ENCODE peak calls at places on chromosome 22, in nine cellular contexts. X is suprapubic skin, M is GM12892, C is adrenal gland, G is Peyer's patch, D is prostate gland, V is HCT116, Q is GM12891, K is A549. E is an unnamed sample.

GRCh38 chr22:24450600-24450999 is 23.2 kb downstream of the ADORA2A start:
- DNase-seq in Q (no peak), M (no peak), D (no peak), K (no peak), C (no peak), X (peak), V (no peak), G (no peak), E (no peak)

GRCh38 chr22:28674121-28674563 is 5.5 kb downstream of the TTC28 start:
- DNase-seq in D (no peak), Q (peak), M (peak), X (no peak), V (no peak), C (no peak), K (no peak), G (peak), E (no peak)

GRCh38 chr22:29208879-29209623 is 3.4 kb downstream of the EMID1 start:
- DNase-seq in G (peak), Q (no peak), D (no peak), X (no peak), M (no peak), V (no peak), C (no peak), K (no peak), E (peak)

GRCh38 chr22:44181033-44181911 is 547 bp downstream of the PARVG start:
- DNase-seq in X (no peak), K (no peak), G (peak), D (no peak), V (no peak), Q (peak), M (no peak), C (peak), E (peak)

GRCh38 chr22:31944700-31945477 is 554 bp downstream of the YWHAH start:
- DNase-seq in Q (peak), K (no peak), M (peak), V (no peak), X (peak), G (peak), C (peak), D (peak), E (peak)

GRCh38 chr22:30733081-30733680 is 38.5 kb downstream of the OSBP2 start:
- DNase-seq in D (no peak), C (no peak), X (peak), V (no peak), Q (no peak), K (no peak), G (no peak), M (no peak), E (no peak)

GRCh38 chr22:24518774-24519485 is 23.8 kb downstream of the UPB1 start:
- DNase-seq in C (no peak), D (no peak), Q (no peak), K (no peak), M (no peak), X (no peak), G (no peak), V (no peak), E (no peak)

GRCh38 chr22:32533265-32534068 is 58.9 kb downstream of the FBXO7 start:
- DNase-seq in D (no peak), M (no peak), G (no peak), V (no peak), X (no peak), C (no peak), Q (no peak), K (no peak), E (no peak)

GRCh38 chr22:49405590-49405989 is 422.1 kb downstream of the BRD1 start:
- DNase-seq in G (no peak), K (no peak), X (peak), V (no peak), M (no peak), Q (no peak), D (no peak), C (no peak), E (no peak)

GRCh38 chr22:43796567-43796966 is 15.5 kb downstream of the EFCAB6 start:
- DNase-seq in C (no peak), Q (no peak), V (peak), K (peak), D (no peak), X (no peak), G (no peak), M (no peak), E (no peak)

GRCh38 chr22:22463855-22464540 is 44.5 kb downstream of the ZNF280B start:
- DNase-seq in G (peak), V (peak), D (peak), C (peak), X (no peak), K (peak), M (no peak), Q (peak), E (no peak)

GRCh38 chr22:43185860-43186261 is 1.1 kb downstream of the TTLL12 start:
- DNase-seq in V (peak), X (no peak), D (peak), Q (no peak), K (no peak), M (no peak), G (peak), C (peak), E (no peak)

GRCh38 chr22:17477401-17477833 is 85.9 kb upstream of the SLC25A18 start:
- DNase-seq in D (no peak), K (no peak), Q (no peak), M (no peak), V (no peak), X (no peak), C (peak), G (no peak), E (no peak)

GRCh38 chr22:29580200-29580810 is 608 bp downstream of the NIPSNAP1 start:
- DNase-seq in K (no peak), V (no peak), M (peak), X (no peak), C (no peak), Q (peak), G (no peak), D (no peak), E (peak)

GRCh38 chr22:50089231-50090140 is at the start of gene MOV10L1:
- DNase-seq in Q (no peak), C (no peak), G (no peak), K (no peak), V (no peak), M (no peak), X (no peak), D (no peak), E (peak)

GRCh38 chr22:44580176-44580575 is 82.1 kb upstream of the RTL6 start:
- DNase-seq in V (no peak), K (no peak), G (peak), M (no peak), X (no peak), Q (no peak), C (peak), D (no peak), E (peak)

GRCh38 chr22:30705710-30706651 is 11.3 kb downstream of the OSBP2 start:
- DNase-seq in G (no peak), Q (no peak), C (peak), V (peak), D (no peak), X (no peak), K (no peak), M (no peak), E (peak)

GRCh38 chr22:50314081-50314454 is 6.6 kb upstream of the PLXNB2 start:
- DNase-seq in V (no peak), K (no peak), Q (no peak), C (no peak), D (no peak), G (no peak), X (no peak), M (peak), E (no peak)

GRCh38 chr22:44473580-44473979 is 24.5 kb downstream of the RTL6 start:
- DNase-seq in C (peak), D (no peak), M (no peak), K (no peak), X (no peak), V (no peak), Q (no peak), G (no peak), E (peak)

GRCh38 chr22:27512283-27512761 is 289.2 kb downstream of the MN1 start:
- DNase-seq in G (peak), X (peak), C (peak), V (no peak), K (peak), M (no peak), Q (no peak), D (peak), E (no peak)

GRCh38 chr22:44821741-44822425 is 69.5 kb downstream of the ARHGAP8 start:
- DNase-seq in X (no peak), Q (no peak), C (no peak), K (no peak), G (no peak), V (no peak), D (no peak), M (no peak), E (peak)

GRCh38 chr22:19085233-19086043 is 36.8 kb downstream of the DGCR2 start:
- DNase-seq in M (no peak), X (no peak), Q (peak), D (no peak), G (no peak), C (no peak), K (peak), V (no peak), E (no peak)

GRCh38 chr22:50621491-50621880 is 6.5 kb downstream of the ARSA start:
- DNase-seq in X (no peak), G (peak), K (no peak), C (no peak), V (no peak), D (no peak), M (peak), Q (no peak), E (peak)

GRCh38 chr22:32801436-32802290 is at the start of gene TIMP3:
- DNase-seq in M (no peak), X (peak), G (peak), C (peak), K (peak), V (no peak), D (peak), Q (no peak), E (peak)

GRCh38 chr22:26615149-26615548 is 2.7 kb downstream of the CRYBB1 start:
- DNase-seq in V (no peak), D (no peak), M (peak), X (no peak), G (peak), C (no peak), K (no peak), Q (peak), E (peak)

GRCh38 chr22:49967333-49968241 is 7.0 kb downstream of the PIM3 start:
- DNase-seq in C (peak), Q (peak), K (no peak), X (peak), D (peak), M (peak), G (peak), V (no peak), E (peak)

GRCh38 chr22:23396362-23397007 is 183.6 kb downstream of the IGLL1 start:
- DNase-seq in V (no peak), C (no peak), K (no peak), D (no peak), G (peak), X (peak), M (no peak), Q (no peak), E (no peak)

GRCh38 chr22:39518996-39519680 is 1.2 kb upstream of the ATF4 start:
- DNase-seq in M (no peak), G (no peak), Q (no peak), X (no peak), C (peak), D (no peak), K (no peak), V (no peak), E (no peak)

GRCh38 chr22:39518124-39518786 is 2.1 kb upstream of the ATF4 start:
- DNase-seq in D (no peak), M (no peak), X (no peak), V (no peak), C (no peak), K (no peak), G (no peak), Q (no peak), E (no peak)

GRCh38 chr22:39519681-39520053 is 695 bp upstream of the ATF4 start:
- DNase-seq in V (no peak), D (peak), C (no peak), K (peak), X (peak), G (peak), M (no peak), Q (no peak), E (no peak)

GRCh38 chr22:39520874-39521857 is 804 bp downstream of the ATF4 start:
- DNase-seq in G (peak), Q (no peak), K (peak), X (peak), M (peak), C (peak), V (no peak), D (peak), E (peak)

GRCh38 chr22:39520054-39520873 is at the start of gene ATF4:
- DNase-seq in Q (peak), M (peak), X (peak), G (peak), C (peak), V (peak), K (peak), D (peak), E (peak)
- TF ChIP-seq POLR2A in Q (peak), M (peak), X (peak), G (peak), C (peak), V (peak), K (peak), D (peak), E (peak)

DNA sequence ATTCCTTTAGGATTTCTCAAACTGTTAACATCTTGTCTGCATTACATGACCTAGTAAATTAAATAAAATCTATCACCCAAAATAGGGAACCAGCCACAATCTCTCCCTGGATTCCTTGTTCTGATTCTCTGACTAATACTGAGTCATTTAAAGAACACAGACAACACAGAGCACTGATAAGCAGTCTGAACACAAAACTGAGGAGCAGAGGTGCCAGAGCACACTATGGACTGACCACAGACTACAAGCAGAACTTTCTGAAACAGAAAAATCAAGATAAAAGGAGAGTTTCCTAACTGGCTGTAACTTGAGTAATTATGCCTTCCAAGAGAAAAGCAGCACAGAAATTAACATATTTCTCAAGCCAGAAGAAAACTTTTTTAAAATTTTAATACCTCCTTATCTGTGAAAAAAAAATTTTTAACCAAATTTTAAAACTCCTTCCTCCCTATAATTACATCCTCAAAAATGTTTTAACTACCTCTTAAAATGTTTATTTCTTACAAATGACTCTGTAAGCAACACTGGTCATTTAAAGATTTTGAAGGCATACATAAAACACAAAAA is 128.9 kb downstream of the SGSM3 start:
- DNase-seq in K (peak), Q (peak), X (no peak), D (no peak), M (peak), V (peak), C (peak), G (no peak), E (no peak)
- TF ChIP-seq POLR2A in K (no peak), Q (no peak), X (no peak), D (no peak), M (no peak), V (no peak), C (peak), G (no peak), E (no peak)

GRCh38 chr22:38900677-38901076 is 28.7 kb upstream of the CBX6 start:
- DNase-seq in V (no peak), Q (no peak), C (no peak), K (no peak), D (no peak), M (no peak), G (no peak), X (no peak), E (no peak)

GRCh38 chr22:38906024-38906423 is 34.0 kb upstream of the CBX6 start:
- DNase-seq in C (no peak), X (no peak), K (no peak), G (no peak), M (no peak), D (no peak), Q (no peak), V (no peak), E (no peak)

GRCh38 chr22:38901111-38901641 is 29.2 kb upstream of the CBX6 start:
- DNase-seq in X (no peak), M (no peak), Q (no peak), D (no peak), C (no peak), K (no peak), G (no peak), V (no peak), E (no peak)
- TF ChIP-seq POLR2A in X (no peak), M (no peak), Q (no peak), D (no peak), C (no peak), K (no peak), G (no peak), V (no peak), E (no peak)

DNA sequence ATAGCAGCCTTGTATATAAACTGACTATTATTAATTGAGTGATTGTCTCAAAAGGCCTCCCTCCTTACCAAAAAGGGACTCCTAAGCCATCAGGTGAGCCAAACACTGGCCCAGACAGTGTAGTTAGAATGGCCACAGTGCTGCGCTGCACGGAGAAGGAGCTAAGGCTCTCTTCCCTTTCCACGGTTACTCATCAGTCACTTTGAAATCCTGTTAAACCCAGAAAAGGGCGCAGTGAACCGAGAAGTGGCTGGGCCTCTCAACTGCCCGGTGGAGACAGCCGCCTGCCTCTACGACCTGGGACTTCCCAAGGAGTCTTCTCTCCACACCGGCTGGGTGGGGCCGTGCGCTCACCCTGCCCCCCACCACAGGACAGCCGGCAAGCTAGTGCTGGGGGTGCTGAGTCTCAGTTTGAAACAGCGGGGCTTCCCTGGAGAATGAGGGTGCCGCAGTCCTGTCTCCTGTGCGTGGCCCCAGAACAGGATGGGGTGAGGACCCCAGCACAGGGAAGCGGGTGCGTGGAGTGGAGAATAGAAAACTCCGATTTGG is 1.3 kb downstream of the MYH9 start:
- DNase-seq in K (peak), C (peak), X (no peak), V (no peak), Q (no peak), D (peak), G (peak), M (peak), E (peak)
- TF ChIP-seq POLR2A in K (no peak), C (peak), X (no peak), V (no peak), Q (peak), D (peak), G (no peak), M (no peak), E (no peak)

GRCh38 chr22:20298803-20299735 is 20.8 kb downstream of the DGCR6L start:
- DNase-seq in C (peak), V (peak), G (peak), X (peak), M (peak), Q (peak), K (peak), D (peak), E (peak)
- TF ChIP-seq POLR2A in C (no peak), V (no peak), G (no peak), X (no peak), M (no peak), Q (no peak), K (no peak), D (peak), E (no peak)

DNA sequence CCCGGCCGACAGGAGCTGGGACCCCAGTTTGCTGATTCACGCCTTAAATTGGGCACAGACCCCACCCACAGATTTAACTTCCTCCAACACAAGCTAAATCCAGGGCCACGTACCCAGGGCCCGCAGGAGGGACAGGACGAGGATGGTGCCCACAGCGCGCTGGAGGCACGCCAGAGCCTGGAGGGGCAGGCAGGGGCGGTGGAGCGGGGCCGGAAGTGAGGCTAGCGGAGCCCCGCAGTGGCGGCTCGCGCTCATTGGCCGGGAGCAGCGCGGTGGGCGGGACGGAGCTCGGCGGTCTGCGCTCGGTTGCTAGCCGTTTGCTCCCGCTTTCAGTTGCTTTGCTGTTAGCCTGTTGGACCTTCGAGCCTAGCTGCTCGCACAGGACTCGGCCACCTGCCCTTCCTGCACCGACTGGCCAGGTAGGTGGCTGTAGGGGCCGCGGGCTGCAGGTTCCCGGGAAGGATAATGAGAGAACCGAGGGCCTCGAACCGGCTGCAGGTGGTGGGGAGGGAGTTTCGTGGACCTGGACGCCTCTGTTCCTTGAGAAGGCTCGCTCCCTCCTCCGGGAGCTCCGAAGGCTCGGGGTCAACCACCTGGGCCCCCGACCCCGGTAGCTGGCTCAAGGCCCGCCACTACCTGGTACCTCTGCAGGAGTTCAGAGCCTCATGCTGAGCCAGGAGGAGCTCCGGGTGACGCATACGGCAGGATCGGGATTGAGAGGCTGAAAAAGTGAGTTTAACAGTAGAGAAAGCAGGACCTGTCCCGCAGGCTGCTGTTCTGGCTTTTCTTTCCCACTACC is at the start of gene CCDC134:
- DNase-seq in D (peak), C (peak), M (peak), V (peak), K (peak), Q (peak), X (peak), G (peak), E (peak)
- TF ChIP-seq POLR2A in D (peak), C (peak), M (peak), V (peak), K (peak), Q (peak), X (no peak), G (peak), E (peak)

GRCh38 chr22:46737976-46738641 is at the start of gene CERK:
- DNase-seq in M (peak), K (peak), D (peak), V (no peak), G (peak), Q (peak), X (peak), C (peak), E (peak)
- TF ChIP-seq POLR2A in M (no peak), K (peak), D (peak), V (peak), G (peak), Q (no peak), X (no peak), C (peak), E (no peak)

GRCh38 chr22:39960791-39961746 is 872 bp downstream of the TMA7B start:
- DNase-seq in C (no peak), D (no peak), X (no peak), K (no peak), M (peak), Q (peak), V (no peak), G (peak), E (peak)
- TF ChIP-seq POLR2A in C (no peak), D (no peak), X (no peak), K (no peak), M (no peak), Q (no peak), V (no peak), G (no peak), E (no peak)

E was measured in spleen.